ENCODE peak calls at places on chromosomes 2 and 18, in six cellular contexts. V is body of pancreas, K is A549, A is HepG2, T is heart left ventricle, M is upper lobe of left lung. U is an unnamed sample.

GRCh38 chr2:73986085-73986680 is 1.5 kb downstream of the TET3 start:
- ATAC-seq in T (no peak), K (no peak), A (no peak), M (no peak), V (no peak), U (no peak)

GRCh38 chr2:3403587-3404334 is 24.3 kb downstream of the TRAPPC12 start:
- ATAC-seq in T (no peak), A (no peak), M (no peak), K (no peak), V (no peak), U (no peak)

GRCh38 chr2:135960598-135961551 is 24.6 kb downstream of the DARS1 start:
- ATAC-seq in T (no peak), A (no peak), M (no peak), V (no peak), K (no peak), U (no peak)

GRCh38 chr2:44093970-44094369 is 74.7 kb upstream of the PPM1B start:
- ATAC-seq in M (no peak), K (no peak), A (no peak), T (no peak), V (no peak), U (no peak)

GRCh38 chr18:49127606-49128190 is 176.9 kb upstream of the SMAD7 start:
- ATAC-seq in K (no peak), V (no peak), A (no peak), M (no peak), T (no peak), U (no peak)

GRCh38 chr2:232488097-232488711 is 570 bp upstream of the ECEL1 start:
- ATAC-seq in T (no peak), A (peak), K (peak), M (no peak), V (no peak), U (no peak)

GRCh38 chr2:233839447-233839820 is 14.9 kb downstream of the HJURP start:
- ATAC-seq in K (peak), M (no peak), A (peak), V (no peak), T (no peak), U (no peak)

GRCh38 chr2:75516378-75517122 is 44.2 kb downstream of the EVA1A start:
- ATAC-seq in T (no peak), K (no peak), M (no peak), V (peak), A (peak), U (no peak)

GRCh38 chr2:150425121-150425559 is 62.3 kb downstream of the RND3 start:
- ATAC-seq in V (no peak), M (no peak), A (peak), T (peak), K (no peak), U (no peak)

GRCh38 chr18:78151234-78151633 is 828.4 kb upstream of the SALL3 start:
- ATAC-seq in A (no peak), K (no peak), T (no peak), M (no peak), V (no peak), U (no peak)

GRCh38 chr2:230512955-230513748 is 97.2 kb downstream of the SP100 start:
- ATAC-seq in T (no peak), A (peak), V (no peak), M (no peak), K (peak), U (no peak)

GRCh38 chr2:100791294-100791935 is 28.5 kb upstream of the NPAS2 start:
- ATAC-seq in V (peak), M (no peak), A (peak), T (no peak), K (no peak), U (no peak)

GRCh38 chr2:187169864-187170263 is 278.2 kb downstream of the CALCRL start:
- ATAC-seq in K (no peak), T (peak), A (no peak), M (peak), V (no peak), U (no peak)

GRCh38 chr18:40672590-40672989 is 1282.4 kb upstream of the PIK3C3 start:
- ATAC-seq in M (no peak), T (no peak), V (no peak), K (no peak), A (no peak), U (no peak)

GRCh38 chr18:8718401-8718913 is 13.1 kb downstream of the MTCL1 start:
- ATAC-seq in T (no peak), K (no peak), A (no peak), M (no peak), V (no peak), U (no peak)

GRCh38 chr2:238905224-238905623 is 57.3 kb downstream of the TWIST2 start:
- ATAC-seq in T (no peak), M (no peak), V (no peak), A (no peak), K (no peak), U (no peak)

GRCh38 chr2:20976527-20976926 is 67.3 kb downstream of the APOB start:
- ATAC-seq in K (no peak), M (peak), V (no peak), A (no peak), T (peak), U (no peak)

GRCh38 chr2:206457188-206457634 is 13.9 kb downstream of the ADAM23 start:
- ATAC-seq in M (no peak), T (no peak), V (no peak), A (no peak), K (no peak), U (no peak)

GRCh38 chr2:26640331-26640745 is 828 bp downstream of the CIB4 start:
- ATAC-seq in V (peak), M (peak), A (peak), K (peak), T (peak), U (no peak)

GRCh38 chr2:127661949-127662510 is 13.3 kb downstream of the LIMS2 start:
- ATAC-seq in T (peak), K (no peak), A (peak), V (no peak), M (peak), U (peak)

GRCh38 chr2:46643951-46644350 is 164.6 kb downstream of the TMEM247 start:
- ATAC-seq in V (no peak), T (no peak), A (no peak), K (no peak), M (no peak), U (no peak)

GRCh38 chr2:26712486-26713465 is 20.3 kb downstream of the KCNK3 start:
- ATAC-seq in K (peak), M (no peak), A (no peak), V (no peak), T (peak), U (peak)

GRCh38 chr2:98460573-98461560 is 16.2 kb downstream of the INPP4A start:
- ATAC-seq in T (peak), M (peak), V (no peak), A (no peak), K (no peak), U (no peak)
- H3K4me3 ChIP-seq in T (no peak), M (no peak), V (no peak), A (no peak), K (no peak), U (no peak)

DNA sequence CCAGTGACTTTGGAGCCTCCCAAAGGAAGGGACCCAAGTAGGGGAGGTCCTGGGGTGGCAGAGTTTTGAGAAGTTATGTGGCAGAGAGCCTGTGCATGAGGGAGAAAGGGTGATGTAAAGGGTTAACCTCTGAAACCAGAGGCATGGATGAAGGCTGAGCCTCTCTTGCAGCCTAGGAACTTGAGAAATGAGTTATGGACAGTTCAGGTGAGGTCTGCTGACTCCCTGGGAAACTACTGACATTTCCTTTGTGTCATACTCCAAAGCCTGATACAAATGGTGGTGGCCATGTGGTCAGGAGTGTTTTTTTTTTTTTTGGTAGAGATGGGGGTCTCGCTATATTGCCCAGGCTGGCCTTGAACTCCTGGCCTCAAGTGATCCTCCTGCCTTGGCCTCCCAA is 12.4 kb upstream of the GNLY start:
- ATAC-seq in V (no peak), A (no peak), M (no peak), T (no peak), K (no peak), U (no peak)
- TF ChIP-seq POLR2A in V (no peak), A (no peak), M (no peak), T (no peak), K (no peak), U (no peak)

GRCh38 chr2:211503856-211504255 is 947.5 kb downstream of the CPS1 start:
- ATAC-seq in T (no peak), M (no peak), K (no peak), V (no peak), A (no peak), U (no peak)
- TF ChIP-seq CTCF in T (no peak), M (no peak), K (no peak), V (no peak), A (peak), U (no peak)

GRCh38 chr2:5978352-5978751 is 286.2 kb downstream of the SOX11 start:
- ATAC-seq in A (no peak), T (no peak), M (no peak), K (no peak), V (no peak), U (no peak)

GRCh38 chr2:5980351-5981054 is 288.3 kb downstream of the SOX11 start:
- ATAC-seq in K (no peak), T (peak), V (no peak), M (no peak), A (no peak), U (no peak)

GRCh38 chr2:5982217-5982910 is 290.2 kb downstream of the SOX11 start:
- ATAC-seq in M (no peak), K (no peak), V (no peak), A (no peak), T (no peak), U (no peak)

GRCh38 chr2:5982911-5983310 is 290.7 kb downstream of the SOX11 start:
- ATAC-seq in A (no peak), K (no peak), V (no peak), M (no peak), T (no peak), U (no peak)

GRCh38 chr2:5981241-5982055 is 289.3 kb downstream of the SOX11 start:
- ATAC-seq in T (peak), A (no peak), V (peak), M (peak), K (peak), U (no peak)
- H3K4me3 ChIP-seq in T (peak), A (no peak), V (no peak), M (no peak), K (no peak), U (no peak)

DNA sequence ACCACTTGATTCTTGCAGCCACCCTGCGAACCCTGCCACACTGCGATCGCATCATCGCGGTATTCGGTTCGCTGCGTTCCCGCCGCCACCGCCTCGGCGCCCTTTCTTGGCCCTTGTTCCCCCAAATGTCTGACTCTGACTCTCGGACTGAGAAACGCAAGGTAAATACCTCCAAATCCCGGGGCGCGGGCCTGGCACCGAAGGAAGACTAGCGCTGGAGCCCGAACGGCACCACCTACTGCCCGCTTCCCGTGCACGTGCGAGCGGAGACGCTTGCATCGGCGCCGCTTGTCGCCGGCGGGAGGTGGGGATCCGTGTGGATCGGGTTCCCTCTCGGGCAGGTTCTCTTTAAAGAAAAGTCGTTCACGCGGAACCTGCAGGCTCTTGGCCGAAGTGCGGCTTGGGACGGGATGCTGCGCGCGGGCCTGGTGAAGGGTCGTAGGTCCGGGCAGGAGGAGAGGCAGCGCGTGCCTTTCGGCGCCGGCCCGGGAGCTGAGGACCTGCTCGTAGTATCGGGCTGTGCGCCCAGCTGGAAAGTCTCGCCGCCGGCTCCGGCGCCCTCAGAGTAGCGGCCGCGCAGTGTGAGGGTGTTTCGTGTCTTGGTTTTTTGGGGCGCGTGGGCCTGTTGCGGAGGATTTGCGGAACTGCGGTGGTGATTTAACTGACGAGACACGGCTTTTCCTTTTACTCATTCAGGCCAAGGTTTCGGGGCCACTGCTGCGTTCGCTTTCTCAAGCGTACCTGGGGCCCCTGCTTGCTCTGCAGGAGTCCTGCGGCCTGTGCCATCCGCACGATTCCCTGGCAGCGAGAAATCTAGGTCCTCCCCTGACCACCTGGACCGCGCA is 536 bp downstream of the BCL2L11 start:
- ATAC-seq in K (peak), A (peak), V (peak), T (no peak), M (peak), U (no peak)
- TF ChIP-seq POLR2A in K (no peak), A (no peak), V (no peak), T (no peak), M (no peak), U (no peak)

GRCh38 chr2:54775710-54776109 is 52.2 kb downstream of the EML6 start:
- ATAC-seq in M (no peak), V (no peak), T (no peak), A (no peak), K (no peak), U (no peak)

GRCh38 chr2:54773233-54773632 is 49.8 kb downstream of the EML6 start:
- ATAC-seq in K (peak), A (no peak), T (no peak), M (no peak), V (no peak), U (no peak)

GRCh38 chr2:54772531-54772930 is 49.1 kb downstream of the EML6 start:
- ATAC-seq in A (peak), T (no peak), M (no peak), V (no peak), K (peak), U (no peak)

GRCh38 chr2:54772110-54772509 is 48.6 kb downstream of the EML6 start:
- ATAC-seq in M (no peak), A (no peak), K (peak), V (no peak), T (no peak), U (no peak)

GRCh38 chr2:54773838-54774237 is 50.4 kb downstream of the EML6 start:
- ATAC-seq in K (peak), T (no peak), M (no peak), A (peak), V (no peak), U (no peak)
- TF ChIP-seq CTCF in K (no peak), T (no peak), M (no peak), A (peak), V (no peak), U (no peak)

GRCh38 chr2:139967665-139968064 is 1187.5 kb upstream of the NXPH2 start:
- ATAC-seq in A (no peak), M (no peak), K (no peak), V (no peak), T (no peak), U (no peak)
- H3K4me3 ChIP-seq in A (no peak), M (no peak), K (no peak), V (no peak), T (no peak), U (no peak)

U was measured in gastroesophageal sphincter.